ENCODE peak calls at places on chromosomes 12 and 14, in nine cellular contexts. N is AG09309, J is tibial artery, V is HFF-Myc, S is mesothelial cell of epicardium, D is cardiac muscle cell, A is AG10803, R is HFFc6, T is pancreas. G is an unnamed sample.

GRCh38 chr14:79638647-79639266 is 572.5 kb downstream of the DIO2 start:
- DNase-seq in A (no peak), S (no peak), N (no peak), V (no peak), T (no peak), R (no peak), D (no peak), J (no peak), G (no peak)

GRCh38 chr12:85509857-85510256 is 229.8 kb downstream of the ALX1 start:
- DNase-seq in R (no peak), S (no peak), T (no peak), V (no peak), A (no peak), N (no peak), D (no peak), J (no peak), G (no peak)

GRCh38 chr12:19273482-19274330 is 144.2 kb downstream of the PLEKHA5 start:
- DNase-seq in V (peak), S (no peak), J (peak), D (peak), T (peak), N (peak), R (peak), A (peak), G (no peak)

GRCh38 chr12:84508943-84509342 is 403.7 kb downstream of the SLC6A15 start:
- DNase-seq in D (peak), T (no peak), V (no peak), A (peak), R (no peak), S (no peak), N (peak), J (peak), G (no peak)

GRCh38 chr14:67623114-67623513 is 3.4 kb downstream of the ARG2 start:
- DNase-seq in R (no peak), J (no peak), D (peak), V (no peak), T (no peak), N (no peak), A (peak), S (no peak), G (no peak)

GRCh38 chr12:114982760-114983159 is 298.8 kb upstream of the TBX3 start:
- DNase-seq in R (no peak), D (peak), J (no peak), N (no peak), T (no peak), S (no peak), V (no peak), A (no peak), G (no peak)

GRCh38 chr12:27680638-27681037 is 15.6 kb upstream of the REP15 start:
- DNase-seq in V (no peak), J (no peak), D (no peak), N (no peak), R (no peak), S (no peak), A (no peak), T (no peak), G (no peak)

GRCh38 chr14:89184952-89185351 is 232.1 kb downstream of the FOXN3 start:
- DNase-seq in V (no peak), J (no peak), A (no peak), T (no peak), N (no peak), R (no peak), S (no peak), D (no peak), G (no peak)

GRCh38 chr12:114406326-114407033 is 536 bp upstream of the TBX5 start:
- DNase-seq in D (peak), N (no peak), R (peak), T (no peak), S (no peak), V (no peak), A (peak), J (no peak), G (no peak)

GRCh38 chr14:66359500-66359899 is 126.7 kb upstream of the CCDC196 start:
- DNase-seq in N (no peak), V (peak), A (peak), T (no peak), D (peak), J (no peak), S (no peak), R (peak), G (no peak)

GRCh38 chr12:66903782-66904396 is 225.0 kb upstream of the GRIP1 start:
- DNase-seq in D (no peak), T (no peak), V (no peak), R (no peak), A (no peak), N (no peak), S (no peak), J (no peak), G (no peak)

GRCh38 chr12:47686645-47687240 is 19.1 kb downstream of the RPAP3 start:
- DNase-seq in A (peak), J (no peak), S (no peak), V (peak), D (peak), T (no peak), N (peak), R (peak), G (no peak)

GRCh38 chr14:53542692-53543091 is 389.6 kb upstream of the DDHD1 start:
- DNase-seq in T (no peak), D (peak), A (peak), J (no peak), N (no peak), R (peak), V (no peak), S (peak), G (no peak)

GRCh38 chr12:14135996-14136395 is 154.6 kb upstream of the GRIN2B start:
- DNase-seq in S (no peak), D (no peak), T (no peak), V (no peak), N (no peak), J (no peak), A (no peak), R (no peak), G (no peak)

GRCh38 chr12:122421263-122421814 is 1.1 kb downstream of the CLIP1 start:
- DNase-seq in V (no peak), J (peak), S (peak), N (no peak), A (peak), R (peak), D (peak), T (peak), G (no peak)

GRCh38 chr14:97930191-97930590 is 1133.0 kb downstream of the VRK1 start:
- DNase-seq in R (no peak), D (no peak), V (no peak), S (no peak), J (no peak), T (no peak), N (no peak), A (no peak), G (no peak)

GRCh38 chr12:5796171-5797091 is 148.6 kb downstream of the ANO2 start:
- DNase-seq in V (no peak), S (peak), R (no peak), N (no peak), A (peak), T (peak), J (no peak), D (peak), G (peak)

GRCh38 chr14:55412686-55413085 is 1.1 kb upstream of the ATG14 start:
- DNase-seq in A (no peak), J (no peak), R (no peak), S (no peak), V (no peak), T (no peak), D (no peak), N (no peak), G (no peak)

GRCh38 chr14:36394593-36394992 is 74.2 kb upstream of the MBIP start:
- DNase-seq in V (no peak), N (no peak), D (no peak), S (no peak), A (no peak), T (no peak), R (no peak), J (no peak), G (no peak)

GRCh38 chr12:71810905-71811304 is 28.7 kb upstream of the TBC1D15 start:
- DNase-seq in R (no peak), A (no peak), N (no peak), S (no peak), J (no peak), V (no peak), D (no peak), T (no peak), G (no peak)

GRCh38 chr12:53625373-53625945 is 723 bp downstream of the ATF7 start:
- DNase-seq in T (no peak), J (no peak), S (no peak), R (no peak), A (no peak), D (no peak), V (no peak), N (no peak), G (no peak)

GRCh38 chr12:121187501-121187900 is 22.4 kb upstream of the P2RX4 start:
- DNase-seq in V (no peak), T (no peak), A (no peak), J (no peak), S (no peak), R (no peak), D (no peak), N (no peak), G (no peak)

GRCh38 chr14:74846168-74846567 is 29.8 kb downstream of the PROX2 start:
- DNase-seq in D (peak), T (no peak), S (no peak), N (peak), J (no peak), A (peak), V (peak), R (peak), G (no peak)

GRCh38 chr14:62736426-62737043 is 308.7 kb downstream of the KCNH5 start:
- DNase-seq in D (no peak), J (no peak), T (no peak), R (no peak), V (no peak), S (no peak), A (no peak), N (no peak), G (no peak)

GRCh38 chr14:84643438-84643837 is 886.5 kb upstream of the FLRT2 start:
- DNase-seq in A (no peak), D (no peak), N (no peak), R (no peak), S (no peak), V (no peak), J (no peak), T (no peak), G (no peak)

GRCh38 chr12:90922068-90922743 is 32.8 kb downstream of the CCER1 start:
- DNase-seq in V (no peak), D (peak), S (no peak), N (peak), J (no peak), R (no peak), A (peak), T (no peak), G (no peak)

GRCh38 chr12:104372048-104372720 is 68.6 kb downstream of the EID3 start:
- DNase-seq in J (no peak), S (no peak), A (no peak), R (no peak), V (no peak), D (no peak), T (no peak), N (no peak), G (no peak)

GRCh38 chr12:87924149-87924548 is 105.1 kb downstream of the C12orf50 start:
- DNase-seq in J (no peak), T (no peak), N (no peak), V (no peak), D (no peak), S (no peak), A (no peak), R (no peak), G (no peak)

GRCh38 chr12:130715150-130715995 is 726 bp downstream of the RIMBP2 start:
- DNase-seq in S (peak), A (no peak), T (no peak), J (peak), D (no peak), R (no peak), N (no peak), V (no peak), G (peak)

GRCh38 chr12:82176761-82177490 is 181.3 kb downstream of the CCDC59 start:
- DNase-seq in S (no peak), N (no peak), J (no peak), D (no peak), T (no peak), R (no peak), A (peak), V (no peak), G (no peak)

GRCh38 chr14:22976620-22977433 is 5.5 kb downstream of the AJUBA start:
- DNase-seq in R (no peak), V (no peak), T (no peak), N (no peak), D (peak), A (peak), S (no peak), J (no peak), G (no peak)

GRCh38 chr12:84793558-84794367 is 118.8 kb downstream of the SLC6A15 start:
- DNase-seq in R (peak), V (no peak), A (peak), N (no peak), J (no peak), S (no peak), D (no peak), T (no peak), G (no peak)

GRCh38 chr14:65169351-65169750 is 67.0 kb upstream of the MAX start:
- DNase-seq in D (peak), S (no peak), R (peak), A (peak), J (no peak), N (peak), V (peak), T (no peak), G (no peak)

GRCh38 chr12:108302471-108303311 is 36.4 kb downstream of the CMKLR1 start:
- DNase-seq in S (no peak), T (no peak), R (no peak), V (peak), N (peak), J (peak), A (peak), D (peak), G (no peak)

GRCh38 chr14:77659822-77660221 is 43.4 kb upstream of the SPTLC2 start:
- DNase-seq in S (no peak), V (no peak), R (no peak), D (no peak), N (no peak), T (no peak), J (no peak), A (no peak), G (no peak)

GRCh38 chr12:26091837-26092236 is 33.0 kb downstream of the BHLHE41 start:
- DNase-seq in D (no peak), N (no peak), V (no peak), S (no peak), T (no peak), R (no peak), A (no peak), J (no peak), G (no peak)
- TF ChIP-seq CTCF in D (peak), N (peak), V (peak), S (no peak), T (no peak), R (peak), A (peak), J (no peak), G (peak)

GRCh38 chr14:73232984-73233383 is 4.3 kb upstream of the PAPLN start:
- DNase-seq in D (no peak), N (no peak), S (no peak), T (no peak), A (no peak), J (no peak), V (no peak), R (no peak), G (no peak)
- TF ChIP-seq CTCF in D (no peak), N (no peak), S (no peak), T (no peak), A (no peak), J (no peak), V (no peak), R (no peak), G (no peak)

GRCh38 chr12:116406529-116406928 is 129.0 kb upstream of the MED13L start:
- DNase-seq in R (peak), A (peak), J (peak), T (peak), N (peak), D (peak), S (no peak), V (peak), G (no peak)
- TF ChIP-seq CTCF in R (peak), A (peak), J (peak), T (no peak), N (peak), D (no peak), S (no peak), V (peak), G (no peak)

GRCh38 chr12:29207120-29207519 is 58.0 kb downstream of the FAR2 start:
- DNase-seq in T (no peak), D (peak), R (no peak), S (no peak), J (peak), A (no peak), N (no peak), V (no peak), G (no peak)
- TF ChIP-seq CTCF in T (no peak), D (no peak), R (no peak), S (no peak), J (no peak), A (no peak), N (no peak), V (no peak), G (no peak)

DNA sequence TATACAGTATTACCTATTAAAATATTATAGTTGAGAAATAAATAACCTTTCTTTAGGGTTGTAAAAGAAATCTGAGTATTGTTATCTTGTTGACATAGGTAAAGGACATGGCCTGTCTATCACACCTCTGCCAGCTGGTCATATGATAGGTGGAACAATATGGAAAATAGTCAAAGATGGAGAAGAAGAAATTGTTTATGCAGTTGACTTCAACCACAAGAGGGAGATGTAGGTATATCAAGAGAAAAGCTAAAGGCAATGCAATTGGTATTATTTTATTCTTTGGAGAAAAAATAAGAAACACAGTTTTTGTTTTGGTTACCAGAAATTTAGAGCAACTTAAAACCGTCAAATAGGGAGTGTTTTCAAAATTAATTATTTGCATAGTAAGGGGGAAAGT is 13.5 kb downstream of the CPSF2 start:
- DNase-seq in A (peak), J (no peak), N (no peak), D (peak), R (peak), T (no peak), S (no peak), V (no peak), G (no peak)
- TF ChIP-seq CTCF in A (peak), J (peak), N (peak), D (peak), R (peak), T (no peak), S (peak), V (peak), G (peak)

GRCh38 chr14:21825845-21826244 is 152.2 kb upstream of the OR4E1 start:
- DNase-seq in J (no peak), V (no peak), D (no peak), R (no peak), S (no peak), A (no peak), N (no peak), T (no peak), G (no peak)

GRCh38 chr14:21822109-21822508 is 148.5 kb upstream of the OR4E1 start:
- DNase-seq in D (no peak), R (no peak), A (no peak), N (no peak), J (no peak), T (no peak), S (no peak), V (no peak), G (no peak)

GRCh38 chr14:21825147-21825743 is 151.6 kb upstream of the OR4E1 start:
- DNase-seq in R (no peak), S (no peak), N (no peak), A (no peak), V (no peak), D (peak), J (no peak), T (no peak), G (no peak)
- TF ChIP-seq CTCF in R (peak), S (peak), N (no peak), A (no peak), V (peak), D (peak), J (no peak), T (no peak), G (peak)

GRCh38 chr12:43602738-43603137 is 50.7 kb upstream of the ADAMTS20 start:
- DNase-seq in S (no peak), V (no peak), R (no peak), D (no peak), J (no peak), N (no peak), A (no peak), T (no peak), G (no peak)
- TF ChIP-seq CTCF in S (no peak), V (no peak), R (no peak), D (no peak), J (no peak), N (no peak), A (no peak), T (no peak), G (no peak)

GRCh38 chr12:59444932-59445331 is 150.9 kb upstream of the SLC16A7 start:
- DNase-seq in A (peak), S (no peak), J (no peak), N (no peak), D (peak), V (no peak), T (no peak), R (peak), G (no peak)
- TF ChIP-seq CTCF in A (peak), S (no peak), J (no peak), N (peak), D (peak), V (peak), T (no peak), R (peak), G (no peak)

GRCh38 chr12:9132008-9132535 is 16.4 kb upstream of the A2M start:
- DNase-seq in T (no peak), S (no peak), V (no peak), D (no peak), A (no peak), J (no peak), N (no peak), R (no peak), G (no peak)

GRCh38 chr12:9133243-9133938 is 17.7 kb upstream of the A2M start:
- DNase-seq in D (no peak), T (no peak), N (no peak), J (no peak), S (no peak), A (no peak), V (no peak), R (no peak), G (no peak)

GRCh38 chr12:9130244-9130643 is 14.5 kb upstream of the A2M start:
- DNase-seq in T (no peak), J (no peak), N (no peak), S (no peak), D (no peak), R (no peak), V (no peak), A (no peak), G (no peak)

GRCh38 chr12:9135903-9136310 is 20.2 kb upstream of the A2M start:
- DNase-seq in N (no peak), D (no peak), A (no peak), V (no peak), S (no peak), T (no peak), R (no peak), J (no peak), G (no peak)

DNA sequence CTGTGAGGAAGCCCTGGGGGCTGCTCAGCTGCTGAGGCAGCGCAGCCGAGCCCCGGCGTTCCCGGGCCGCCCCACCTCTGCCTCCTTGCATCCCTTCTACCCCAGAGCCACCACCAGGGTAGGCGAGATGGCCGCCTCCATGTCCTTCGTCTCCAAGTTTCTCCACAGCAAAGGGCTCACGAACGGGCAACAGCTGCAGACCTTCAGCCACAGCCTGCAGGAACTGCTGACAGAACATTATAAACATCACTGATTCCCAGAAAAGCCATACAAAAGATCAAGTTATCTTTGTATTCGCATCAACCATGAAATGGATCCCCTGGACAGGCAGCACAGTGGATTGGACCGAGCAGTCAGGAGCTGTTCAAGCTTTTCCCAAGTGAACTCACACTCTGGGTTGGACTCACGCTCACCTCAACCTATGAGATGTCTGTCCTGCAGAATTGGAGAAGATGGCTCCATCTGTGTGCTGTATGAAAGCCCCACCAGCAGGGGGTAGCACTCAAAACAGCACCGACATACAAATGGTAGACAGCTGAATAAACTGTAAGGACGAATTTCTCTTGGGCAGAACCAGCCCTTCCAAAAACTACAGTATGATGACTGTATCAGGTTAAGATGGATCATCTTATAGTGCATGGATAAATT is 19.4 kb upstream of the A2M start:
- DNase-seq in D (no peak), S (no peak), A (no peak), R (no peak), N (no peak), J (no peak), T (no peak), V (no peak), G (no peak)
- TF ChIP-seq CTCF in D (no peak), S (peak), A (no peak), R (peak), N (no peak), J (no peak), T (no peak), V (peak), G (peak)